ENCODE peak calls at places on chromosomes 16 and 17, in eight cellular contexts. X, O, K, Z, L, N, H and W are unnamed samples.

GRCh38 chr16:8944113-8944765 is 19.5 kb downstream of the USP7 start:
- DNase-seq in L (no peak), O (no peak), Z (no peak), N (no peak), H (no peak), X (no peak), K (no peak), W (no peak)

GRCh38 chr17:79942591-79943353 is 92.9 kb downstream of the TBC1D16 start:
- DNase-seq in N (peak), X (no peak), L (no peak), H (no peak), O (no peak), Z (no peak), K (no peak), W (no peak)

GRCh38 chr16:67441289-67441753 is 10.4 kb downstream of the HSD11B2 start:
- DNase-seq in K (no peak), X (no peak), H (no peak), Z (peak), N (no peak), L (peak), O (no peak), W (peak)

GRCh38 chr16:23245268-23245667 is 56.8 kb upstream of the SCNN1B start:
- DNase-seq in H (no peak), Z (peak), K (no peak), N (no peak), O (no peak), X (no peak), L (peak), W (peak)

GRCh38 chr17:75237100-75238014 is 24.0 kb downstream of the GGA3 start:
- DNase-seq in O (no peak), L (no peak), N (no peak), H (no peak), K (no peak), Z (no peak), X (no peak), W (peak)

GRCh38 chr17:76024353-76024752 is 2.8 kb downstream of the EVPL start:
- DNase-seq in O (no peak), K (no peak), L (no peak), N (no peak), Z (no peak), H (no peak), X (no peak), W (no peak)

GRCh38 chr16:73091199-73091598 is 43.3 kb upstream of the ZFHX3 start:
- DNase-seq in O (no peak), N (no peak), Z (no peak), K (no peak), X (no peak), H (no peak), L (no peak), W (no peak)

GRCh38 chr17:48835971-48836370 is 5.1 kb downstream of the CALCOCO2 start:
- DNase-seq in L (no peak), Z (no peak), X (no peak), N (no peak), H (no peak), O (no peak), K (no peak), W (no peak)

GRCh38 chr17:82243648-82244412 is 15.0 kb downstream of the SLC16A3 start:
- DNase-seq in O (no peak), X (no peak), N (peak), L (no peak), H (no peak), Z (no peak), K (no peak), W (peak)

GRCh38 chr16:49643429-49644142 is 212.3 kb downstream of the ZNF423 start:
- DNase-seq in X (peak), K (no peak), N (peak), O (no peak), H (no peak), Z (no peak), L (no peak), W (no peak)